ENCODE peak calls at places on chromosomes 11 and 22, in eight cellular contexts. O is neural progenitor cell, V is Peyer's patch, S is tibial artery, A is SJSA1, X is keratinocyte, M is prostate gland, B is fibroblast of lung. J is an unnamed sample.

GRCh38 chr11:16512842-16513241 is 156.5 kb upstream of the SOX6 start:
- DNase-seq in B (no peak), M (no peak), V (no peak), A (no peak), O (no peak), S (no peak), X (no peak), J (no peak)

GRCh38 chr11:63906585-63906984 is 10.4 kb downstream of the RCOR2 start:
- DNase-seq in O (peak; percentile 52), M (no peak), B (no peak), V (no peak), S (no peak), A (no peak), X (no peak), J (no peak)

GRCh38 chr11:119339581-119340334 is 925 bp downstream of the C1QTNF5 start:
- DNase-seq in B (peak; percentile 56), A (no peak), V (peak; percentile 73), S (peak; percentile 84), M (no peak), O (peak; percentile 94), X (no peak), J (peak; percentile 88)

GRCh38 chr11:9735236-9735635 is 71.4 kb downstream of the SWAP70 start:
- DNase-seq in X (no peak), M (no peak), S (no peak), V (no peak), B (no peak), A (no peak), O (no peak), J (no peak)

GRCh38 chr11:104731890-104732289 is 166.4 kb downstream of the CASP12 start:
- DNase-seq in B (no peak), A (no peak), V (no peak), M (no peak), O (no peak), S (no peak), X (no peak), J (no peak)

GRCh38 chr11:119700536-119701346 is 28.3 kb downstream of the NECTIN1 start:
- DNase-seq in B (no peak), X (no peak), O (no peak), A (no peak), M (no peak), V (no peak), S (no peak), J (no peak)

GRCh38 chr11:1269957-1270356 is 39.5 kb downstream of the TOLLIP start:
- DNase-seq in B (no peak), O (no peak), X (no peak), M (no peak), A (no peak), S (no peak), V (no peak), J (no peak)

GRCh38 chr11:10272132-10272531 is 21.9 kb downstream of the SBF2 start:
- DNase-seq in X (no peak), B (peak; percentile 12), A (no peak), M (no peak), S (no peak), O (no peak), V (no peak), J (no peak)

GRCh38 chr11:11253487-11253886 is 99.6 kb downstream of the CSNK2A3 start:
- DNase-seq in B (no peak), V (no peak), X (no peak), S (no peak), O (no peak), A (no peak), M (no peak), J (no peak)

GRCh38 chr11:67545280-67545679 is 22.0 kb upstream of the CABP2 start:
- DNase-seq in V (peak; percentile 66), X (no peak), B (no peak), A (no peak), S (no peak), M (no peak), O (peak; percentile 60), J (no peak)

GRCh38 chr11:819129-819931 is 616 bp downstream of the PNPLA2 start:
- DNase-seq in M (peak; percentile 93), A (peak; percentile 81), B (peak; percentile 80), V (peak; percentile 97), O (peak; percentile 98), X (no peak), S (peak; percentile 96), J (peak; percentile 97)

GRCh38 chr11:112620621-112621394 is 340.4 kb upstream of the NCAM1 start:
- DNase-seq in A (no peak), S (no peak), B (no peak), X (no peak), M (no peak), V (no peak), O (no peak), J (no peak)

GRCh38 chr11:117781650-117782049 is 15.4 kb downstream of the DSCAML1 start:
- DNase-seq in M (no peak), X (no peak), S (no peak), A (no peak), O (no peak), V (no peak), B (no peak), J (no peak)

GRCh38 chr11:125441648-125442410 is 54.2 kb downstream of the FEZ1 start:
- DNase-seq in A (no peak), M (no peak), B (no peak), X (no peak), V (no peak), S (peak; percentile 28), O (peak; percentile 59), J (peak; percentile 24)

GRCh38 chr22:36937319-36938027 is 24.0 kb downstream of the CSF2RB start:
- DNase-seq in V (peak; percentile 37), A (no peak), M (no peak), B (no peak), X (no peak), S (no peak), O (no peak), J (no peak)

GRCh38 chr11:95451682-95452081 is 220.7 kb upstream of the SESN3 start:
- DNase-seq in O (no peak), M (no peak), A (no peak), B (peak; percentile 70), V (no peak), X (peak; percentile 74), S (no peak), J (no peak)

GRCh38 chr11:3655548-3655947 is 10.6 kb downstream of the ART1 start:
- DNase-seq in O (no peak), X (no peak), B (no peak), M (no peak), V (no peak), A (no peak), S (no peak), J (no peak)

GRCh38 chr11:105609832-105610781 is at the start of gene GRIA4:
- DNase-seq in M (no peak), A (no peak), X (no peak), V (peak; percentile 53), O (peak; percentile 76), B (peak; percentile 64), S (peak; percentile 64), J (peak; percentile 75)

GRCh38 chr22:32119568-32120235 is 39.4 kb downstream of the C22orf42 start:
- DNase-seq in O (no peak), B (no peak), V (no peak), A (no peak), M (no peak), S (no peak), X (no peak), J (no peak)

GRCh38 chr11:43576834-43577521 is 103.6 kb upstream of the HSD17B12 start:
- DNase-seq in V (no peak), S (no peak), X (no peak), B (peak; percentile 55), M (no peak), A (peak; percentile 65), O (peak; percentile 93), J (no peak)

GRCh38 chr11:19938051-19938856 is 222.0 kb downstream of the DBX1 start:
- DNase-seq in B (peak; percentile 65), A (no peak), O (peak; percentile 74), S (no peak), M (no peak), X (no peak), V (peak; percentile 77), J (no peak)

GRCh38 chr11:95443386-95443785 is 212.4 kb upstream of the SESN3 start:
- DNase-seq in B (no peak), S (no peak), O (no peak), V (peak; percentile 55), A (no peak), M (no peak), X (no peak), J (no peak)

GRCh38 chr11:61897387-61898246 is 6.3 kb upstream of the FADS3 start:
- DNase-seq in O (peak; percentile 86), M (peak; percentile 53), A (peak; percentile 88), V (peak; percentile 88), S (peak; percentile 85), X (no peak), B (peak; percentile 67), J (peak; percentile 90)

GRCh38 chr11:7516488-7516887 is 2.7 kb downstream of the PPFIBP2 start:
- DNase-seq in M (no peak), O (no peak), V (peak; percentile 55), B (no peak), A (no peak), X (no peak), S (no peak), J (no peak)

GRCh38 chr11:134612416-134613030 is 200.5 kb upstream of the B3GAT1 start:
- DNase-seq in S (no peak), M (no peak), B (no peak), A (no peak), X (no peak), O (no peak), V (no peak), J (no peak)
- H3K9me3 ChIP-seq in S (no peaks in the 10 kb centered on the region), M (no peaks in the 10 kb centered on the region), B (no peaks in the 10 kb centered on the region), A (no peaks in the 10 kb centered on the region), X (peaks cover 2% of the 10 kb centered on the region), O (no peaks in the 10 kb centered on the region), V (no peaks in the 10 kb centered on the region), J (no peaks in the 10 kb centered on the region)

DNA sequence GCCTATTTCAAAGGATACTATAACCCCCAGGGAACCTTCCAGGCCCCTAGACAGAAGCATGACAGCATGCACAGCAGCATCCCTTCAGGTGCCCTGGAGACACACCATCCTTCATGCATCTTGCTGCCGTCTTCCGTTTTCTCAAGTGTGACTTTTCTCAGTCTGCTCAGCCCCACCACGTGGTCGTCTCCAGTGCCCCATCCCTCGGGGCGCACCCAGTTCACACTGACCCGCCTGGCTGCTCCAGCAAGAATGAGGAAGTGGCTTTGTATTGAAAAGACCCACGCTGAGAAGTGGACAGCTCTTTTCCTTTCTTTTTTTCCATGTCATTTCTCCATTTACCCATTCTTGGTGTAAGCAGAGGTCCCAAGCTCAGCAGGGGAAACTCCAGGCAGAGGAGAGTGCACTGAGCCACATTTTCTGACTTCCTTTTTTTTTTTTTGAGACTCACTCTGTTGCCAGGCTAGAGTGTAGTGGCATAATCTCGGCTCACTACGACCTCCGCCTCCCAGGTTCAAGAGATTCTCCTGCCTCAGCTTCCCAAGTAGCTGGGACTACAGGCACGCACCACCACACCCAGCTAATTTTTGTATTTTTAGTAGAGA is 14.5 kb downstream of the SERPINH1 start:
- DNase-seq in B (peak; percentile 65), O (no peak), M (no peak), X (no peak), S (peak; percentile 87), V (peak; percentile 76), A (peak; percentile 56), J (no peak)
- H3K36me3 ChIP-seq in B (peaks cover 25% of the 10 kb centered on the region), O (no peaks in the 10 kb centered on the region), M (peaks cover 9% of the 10 kb centered on the region), X (peaks cover 20% of the 10 kb centered on the region), S (peaks cover 30% of the 10 kb centered on the region), V (no peaks in the 10 kb centered on the region), A (peaks cover 22% of the 10 kb centered on the region), J (peaks cover 26% of the 10 kb centered on the region)

GRCh38 chr22:33803371-33803770 is 116.9 kb downstream of the LARGE1 start:
- DNase-seq in O (no peak), A (no peak), S (no peak), M (no peak), B (peak; percentile 86), X (peak; percentile 73), V (no peak), J (peak; percentile 66)
- H3K4me3 ChIP-seq in O (no peak overlapping the region), A (no peak overlapping the region), S (no peak overlapping the region), M (no peak overlapping the region), B (no peak overlapping the region), X (no peak overlapping the region), V (no peak overlapping the region), J (no peak overlapping the region)

GRCh38 chr11:74541466-74541865 is 47.9 kb upstream of the LIPT2 start:
- DNase-seq in S (no peak), B (no peak), M (no peak), A (no peak), X (no peak), V (no peak), O (no peak), J (no peak)
- H3K9me3 ChIP-seq in S (peaks cover 9% of the 10 kb centered on the region), B (no peaks in the 10 kb centered on the region), M (no peaks in the 10 kb centered on the region), A (no peaks in the 10 kb centered on the region), X (peaks cover 2% of the 10 kb centered on the region), V (peaks cover 12% of the 10 kb centered on the region), O (no peaks in the 10 kb centered on the region), J (no peaks in the 10 kb centered on the region)